ENCODE peak calls at places on chromosome 10, in six cellular contexts. One of them, this sample, is unnamed. For H3K4me1, the result is how much of the 10 kb centered on the place peaks cover.

GRCh38 chr10:98391065-98391464 is 23.9 kb downstream of the PYROXD2 start:
- DNase-seq in keratinocyte: no peak
- DNase-seq in SJSA1: no peak
- DNase-seq in CD4-positive, CD25-positive, alpha-beta regulatory T cell: peak
- DNase-seq in spleen: no peak
- DNase-seq in testis: no peak
- DNase-seq in this sample: no peak

GRCh38 chr10:128360783-128361182 is 234.6 kb upstream of the MKI67 start:
- DNase-seq in keratinocyte: no peak
- DNase-seq in SJSA1: no peak
- DNase-seq in CD4-positive, CD25-positive, alpha-beta regulatory T cell: no peak
- DNase-seq in spleen: no peak
- DNase-seq in testis: no peak
- DNase-seq in this sample: no peak

GRCh38 chr10:63614371-63614891 is 93.2 kb downstream of the REEP3 start:
- DNase-seq in keratinocyte: no peak
- DNase-seq in SJSA1: no peak
- DNase-seq in CD4-positive, CD25-positive, alpha-beta regulatory T cell: no peak
- DNase-seq in spleen: no peak
- DNase-seq in testis: no peak
- DNase-seq in this sample: no peak

GRCh38 chr10:11625019-11625735 is 13.7 kb upstream of the USP6NL start:
- DNase-seq in keratinocyte: no peak
- DNase-seq in SJSA1: no peak
- DNase-seq in CD4-positive, CD25-positive, alpha-beta regulatory T cell: no peak
- DNase-seq in spleen: no peak
- DNase-seq in testis: no peak
- DNase-seq in this sample: no peak

GRCh38 chr10:12332572-12333381 is 16.6 kb upstream of the CAMK1D start:
- DNase-seq in keratinocyte: no peak
- DNase-seq in SJSA1: no peak
- DNase-seq in CD4-positive, CD25-positive, alpha-beta regulatory T cell: no peak
- DNase-seq in spleen: no peak
- DNase-seq in testis: no peak
- DNase-seq in this sample: peak

GRCh38 chr10:16779375-16779774 is 37.8 kb downstream of the RSU1 start:
- DNase-seq in keratinocyte: no peak
- DNase-seq in SJSA1: no peak
- DNase-seq in CD4-positive, CD25-positive, alpha-beta regulatory T cell: peak
- DNase-seq in spleen: no peak
- DNase-seq in testis: no peak
- DNase-seq in this sample: no peak

GRCh38 chr10:92657024-92657423 is 32.7 kb upstream of the HHEX start:
- DNase-seq in keratinocyte: no peak
- DNase-seq in SJSA1: no peak
- DNase-seq in CD4-positive, CD25-positive, alpha-beta regulatory T cell: no peak
- DNase-seq in spleen: no peak
- DNase-seq in testis: no peak
- DNase-seq in this sample: no peak

GRCh38 chr10:17685227-17685840 is 41.4 kb downstream of the STAM start:
- DNase-seq in keratinocyte: no peak
- DNase-seq in SJSA1: no peak
- DNase-seq in CD4-positive, CD25-positive, alpha-beta regulatory T cell: no peak
- DNase-seq in spleen: no peak
- DNase-seq in testis: no peak
- DNase-seq in this sample: no peak

GRCh38 chr10:91434041-91434440 is 23.9 kb downstream of the HECTD2 start:
- DNase-seq in keratinocyte: no peak
- DNase-seq in SJSA1: no peak
- DNase-seq in CD4-positive, CD25-positive, alpha-beta regulatory T cell: no peak
- DNase-seq in spleen: no peak
- DNase-seq in testis: no peak
- DNase-seq in this sample: no peak

GRCh38 chr10:89523274-89523673 is 12.1 kb downstream of the SLC16A12 start:
- DNase-seq in keratinocyte: no peak
- DNase-seq in SJSA1: no peak
- DNase-seq in CD4-positive, CD25-positive, alpha-beta regulatory T cell: no peak
- DNase-seq in spleen: no peak
- DNase-seq in testis: no peak
- DNase-seq in this sample: no peak

GRCh38 chr10:110269641-110270318 is 34.9 kb downstream of the SMNDC1 start:
- DNase-seq in keratinocyte: no peak
- DNase-seq in SJSA1: peak
- DNase-seq in CD4-positive, CD25-positive, alpha-beta regulatory T cell: peak
- DNase-seq in spleen: no peak
- DNase-seq in testis: peak
- DNase-seq in this sample: no peak

GRCh38 chr10:6086375-6087233 is 2.2 kb upstream of the RBM17 start:
- DNase-seq in keratinocyte: peak
- DNase-seq in SJSA1: peak
- DNase-seq in CD4-positive, CD25-positive, alpha-beta regulatory T cell: peak
- DNase-seq in spleen: peak
- DNase-seq in testis: peak
- DNase-seq in this sample: peak
- H3K4me1 ChIP-seq in keratinocyte: under half
- H3K4me1 ChIP-seq in SJSA1: under half
- H3K4me1 ChIP-seq in CD4-positive, CD25-positive, alpha-beta regulatory T cell: half or more
- H3K4me1 ChIP-seq in spleen: under half
- H3K4me1 ChIP-seq in testis: under half
- H3K4me1 ChIP-seq in this sample: under half

DNA sequence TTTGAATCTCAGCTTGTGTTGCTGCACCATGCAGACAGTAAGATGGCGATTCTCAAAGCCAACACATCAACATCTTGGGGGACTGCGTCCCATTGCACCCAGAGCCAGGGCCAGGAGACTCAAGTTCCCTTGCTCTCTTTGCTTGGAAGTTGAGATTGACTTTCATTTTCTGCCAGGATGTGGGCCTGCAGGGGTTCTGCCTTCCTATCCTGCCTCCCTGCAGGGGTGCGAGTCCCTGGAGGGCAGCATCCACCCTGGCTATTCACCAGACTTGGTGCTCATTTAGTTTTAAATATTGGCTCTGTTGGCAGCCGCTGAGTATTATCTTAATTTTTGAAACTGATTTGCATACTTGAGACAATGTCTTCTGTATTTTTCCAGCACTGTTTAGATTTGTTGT is 451.5 kb downstream of the GLRX3 start:
- DNase-seq in keratinocyte: no peak
- DNase-seq in SJSA1: no peak
- DNase-seq in CD4-positive, CD25-positive, alpha-beta regulatory T cell: no peak
- DNase-seq in spleen: no peak
- DNase-seq in testis: no peak
- DNase-seq in this sample: no peak
- H3K4me1 ChIP-seq in keratinocyte: under half
- H3K4me1 ChIP-seq in SJSA1: under half
- H3K4me1 ChIP-seq in CD4-positive, CD25-positive, alpha-beta regulatory T cell: under half
- H3K4me1 ChIP-seq in spleen: under half
- H3K4me1 ChIP-seq in testis: under half
- H3K4me1 ChIP-seq in this sample: under half

GRCh38 chr10:113894581-113894980 is 40.1 kb downstream of the NHLRC2 start:
- DNase-seq in keratinocyte: no peak
- DNase-seq in SJSA1: no peak
- DNase-seq in CD4-positive, CD25-positive, alpha-beta regulatory T cell: no peak
- DNase-seq in spleen: no peak
- DNase-seq in testis: no peak
- DNase-seq in this sample: no peak
- H3K4me1 ChIP-seq in keratinocyte: under half
- H3K4me1 ChIP-seq in SJSA1: under half
- H3K4me1 ChIP-seq in CD4-positive, CD25-positive, alpha-beta regulatory T cell: under half
- H3K4me1 ChIP-seq in spleen: under half
- H3K4me1 ChIP-seq in testis: under half
- H3K4me1 ChIP-seq in this sample: under half

GRCh38 chr10:129965418-129965793 is 1.3 kb upstream of the EBF3 start:
- DNase-seq in keratinocyte: no peak
- DNase-seq in SJSA1: no peak
- DNase-seq in CD4-positive, CD25-positive, alpha-beta regulatory T cell: no peak
- DNase-seq in spleen: no peak
- DNase-seq in testis: no peak
- DNase-seq in this sample: no peak
- H3K4me1 ChIP-seq in keratinocyte: under half
- H3K4me1 ChIP-seq in SJSA1: under half
- H3K4me1 ChIP-seq in CD4-positive, CD25-positive, alpha-beta regulatory T cell: under half
- H3K4me1 ChIP-seq in spleen: under half
- H3K4me1 ChIP-seq in testis: under half
- H3K4me1 ChIP-seq in this sample: under half

GRCh38 chr10:72011976-72012512 is 47.8 kb downstream of the CHST3 start:
- DNase-seq in keratinocyte: no peak
- DNase-seq in SJSA1: no peak
- DNase-seq in CD4-positive, CD25-positive, alpha-beta regulatory T cell: no peak
- DNase-seq in spleen: no peak
- DNase-seq in testis: no peak
- DNase-seq in this sample: no peak
- H3K4me1 ChIP-seq in keratinocyte: under half
- H3K4me1 ChIP-seq in SJSA1: under half
- H3K4me1 ChIP-seq in CD4-positive, CD25-positive, alpha-beta regulatory T cell: under half
- H3K4me1 ChIP-seq in spleen: under half
- H3K4me1 ChIP-seq in testis: half or more
- H3K4me1 ChIP-seq in this sample: under half

DNA sequence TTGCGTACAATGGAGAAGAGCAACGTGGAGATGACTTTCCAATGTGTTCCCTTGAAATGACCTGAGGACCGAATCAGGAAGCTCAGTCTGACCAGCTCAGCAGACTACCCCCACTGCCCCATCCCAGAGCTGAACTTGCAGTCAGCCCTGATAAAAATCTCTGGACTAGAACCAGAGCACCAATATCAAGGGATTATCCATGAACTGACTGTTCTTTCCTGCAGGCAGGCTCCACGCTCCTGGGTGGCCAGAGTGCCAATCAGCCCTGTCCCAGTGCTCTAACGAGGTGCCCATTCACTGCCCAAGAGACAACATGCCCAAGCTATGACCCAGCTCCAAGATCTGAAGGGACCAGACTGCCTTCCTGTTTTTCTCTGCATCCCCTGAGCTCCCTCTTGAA is 130.3 kb downstream of the KCNMA1 start:
- DNase-seq in keratinocyte: no peak
- DNase-seq in SJSA1: peak
- DNase-seq in CD4-positive, CD25-positive, alpha-beta regulatory T cell: no peak
- DNase-seq in spleen: no peak
- DNase-seq in testis: no peak
- DNase-seq in this sample: no peak
- H3K4me1 ChIP-seq in keratinocyte: under half
- H3K4me1 ChIP-seq in SJSA1: under half
- H3K4me1 ChIP-seq in CD4-positive, CD25-positive, alpha-beta regulatory T cell: under half
- H3K4me1 ChIP-seq in spleen: under half
- H3K4me1 ChIP-seq in testis: under half
- H3K4me1 ChIP-seq in this sample: under half

GRCh38 chr10:124695259-124695658 is 48.9 kb downstream of the FAM53B start:
- DNase-seq in keratinocyte: no peak
- DNase-seq in SJSA1: no peak
- DNase-seq in CD4-positive, CD25-positive, alpha-beta regulatory T cell: no peak
- DNase-seq in spleen: no peak
- DNase-seq in testis: no peak
- DNase-seq in this sample: no peak

GRCh38 chr10:124697837-124698559 is 46.2 kb downstream of the FAM53B start:
- DNase-seq in keratinocyte: no peak
- DNase-seq in SJSA1: no peak
- DNase-seq in CD4-positive, CD25-positive, alpha-beta regulatory T cell: peak
- DNase-seq in spleen: peak
- DNase-seq in testis: no peak
- DNase-seq in this sample: peak

GRCh38 chr10:124698560-124699470 is 45.4 kb downstream of the FAM53B start:
- DNase-seq in keratinocyte: no peak
- DNase-seq in SJSA1: no peak
- DNase-seq in CD4-positive, CD25-positive, alpha-beta regulatory T cell: no peak
- DNase-seq in spleen: peak
- DNase-seq in testis: no peak
- DNase-seq in this sample: peak

GRCh38 chr10:124696446-124697392 is 47.5 kb downstream of the FAM53B start:
- DNase-seq in keratinocyte: no peak
- DNase-seq in SJSA1: no peak
- DNase-seq in CD4-positive, CD25-positive, alpha-beta regulatory T cell: peak
- DNase-seq in spleen: peak
- DNase-seq in testis: no peak
- DNase-seq in this sample: peak

DNA sequence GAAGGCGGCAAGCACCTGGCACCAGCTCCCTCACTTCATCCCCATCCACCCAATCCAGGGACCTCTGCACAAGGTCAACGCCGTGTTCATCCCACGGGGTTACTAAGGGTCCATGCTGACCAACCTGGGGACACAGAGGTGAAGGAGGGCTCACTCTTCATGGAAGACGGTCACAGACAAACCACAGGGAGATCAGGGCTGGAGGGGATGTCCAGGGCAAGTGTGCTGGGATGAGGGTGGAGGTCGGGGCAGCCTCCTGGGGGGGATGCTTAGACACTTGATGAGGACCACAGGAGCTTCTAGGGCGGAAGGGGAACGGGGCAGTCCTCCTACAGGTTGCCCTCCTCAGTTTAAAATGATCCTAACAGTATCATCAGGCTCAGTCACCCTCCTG is 46.7 kb downstream of the FAM53B start:
- DNase-seq in keratinocyte: no peak
- DNase-seq in SJSA1: no peak
- DNase-seq in CD4-positive, CD25-positive, alpha-beta regulatory T cell: no peak
- DNase-seq in spleen: peak
- DNase-seq in testis: no peak
- DNase-seq in this sample: peak
- H3K4me1 ChIP-seq in keratinocyte: under half
- H3K4me1 ChIP-seq in SJSA1: under half
- H3K4me1 ChIP-seq in CD4-positive, CD25-positive, alpha-beta regulatory T cell: half or more
- H3K4me1 ChIP-seq in spleen: half or more
- H3K4me1 ChIP-seq in testis: half or more
- H3K4me1 ChIP-seq in this sample: half or more

This sample was measured in right cardiac atrium.